ENCODE peak calls at places on chromosome 17, in four cellular contexts. G is thoracic aorta, X is fibroblast of pulmonary artery, K is osteoblast. T is an unnamed sample.

GRCh38 chr17:28317965-28318758 is 838 bp upstream of the TMEM97 start:
- DNase-seq in G (no peak), X (no peak), K (no peak), T (no peak)

GRCh38 chr17:69485901-69486643 is 71.6 kb downstream of the MAP2K6 start:
- DNase-seq in G (no peak), X (peak), K (no peak), T (no peak)

GRCh38 chr17:4545217-4545951 is 9.8 kb downstream of the MYBBP1A start:
- DNase-seq in G (no peak), X (no peak), K (no peak), T (no peak)

GRCh38 chr17:14803781-14804180 is 461.3 kb downstream of the PMP22 start:
- DNase-seq in G (no peak), X (peak), K (no peak), T (no peak)

GRCh38 chr17:64707077-64707591 is 45.0 kb upstream of the SMURF2 start:
- DNase-seq in G (peak), X (peak), K (peak), T (peak)

GRCh38 chr17:81519284-81520020 is 6.9 kb upstream of the ACTG1 start:
- DNase-seq in G (no peak), X (no peak), K (no peak), T (no peak)

GRCh38 chr17:37831492-37831891 is 86.6 kb upstream of the HNF1B start:
- DNase-seq in G (no peak), X (no peak), K (no peak), T (no peak)

GRCh38 chr17:83189673-83190385 is 110.4 kb downstream of the METRNL start:
- DNase-seq in G (no peak), X (peak), K (peak), T (no peak)

GRCh38 chr17:9116861-9117568 is 95.7 kb downstream of the NTN1 start:
- DNase-seq in G (no peak), X (no peak), K (peak), T (no peak)

GRCh38 chr17:37849617-37849972 is 74.6 kb upstream of the TBC1D3K start:
- DNase-seq in G (no peak), X (no peak), K (no peak), T (no peak)

GRCh38 chr17:62718420-62718819 is 89.7 kb downstream of the MARCHF10 start:
- DNase-seq in G (no peak), X (peak), K (no peak), T (no peak)

GRCh38 chr17:41004397-41004796 is 4.5 kb downstream of the KRTAP3-1 start:
- DNase-seq in G (no peak), X (no peak), K (no peak), T (no peak)

GRCh38 chr17:81090361-81091133 is 55.6 kb downstream of the BAIAP2 start:
- DNase-seq in G (no peak), X (peak), K (no peak), T (no peak)

GRCh38 chr17:13931111-13931526 is 138.2 kb upstream of the COX10 start:
- DNase-seq in G (no peak), X (peak), K (no peak), T (no peak)

GRCh38 chr17:7631398-7632380 is 1.8 kb downstream of the SHBG start:
- DNase-seq in G (no peak), X (no peak), K (no peak), T (no peak)

GRCh38 chr17:7629939-7630571 is at the start of gene SHBG:
- DNase-seq in G (no peak), X (no peak), K (no peak), T (no peak)

GRCh38 chr17:7633093-7633492 is 3.2 kb downstream of the SHBG start:
- DNase-seq in G (no peak), X (no peak), K (no peak), T (no peak)

GRCh38 chr17:7634384-7634783 is 4.4 kb downstream of the SHBG start:
- DNase-seq in G (no peak), X (peak), K (peak), T (no peak)

GRCh38 chr17:7632492-7632894 is 2.6 kb downstream of the SHBG start:
- DNase-seq in G (no peak), X (peak), K (peak), T (no peak)
- TF ChIP-seq CTCF in G (no peak), X (peak), K (peak), T (peak)

GRCh38 chr17:55416470-55417052 is 5.1 kb downstream of the MMD start:
- DNase-seq in G (no peak), X (peak), K (no peak), T (no peak)

GRCh38 chr17:55417411-55418268 is 4.0 kb downstream of the MMD start:
- DNase-seq in G (no peak), X (no peak), K (no peak), T (no peak)

GRCh38 chr17:55414983-55415382 is 6.7 kb downstream of the MMD start:
- DNase-seq in G (no peak), X (no peak), K (no peak), T (no peak)

GRCh38 chr17:55413825-55414489 is 7.7 kb downstream of the MMD start:
- DNase-seq in G (no peak), X (no peak), K (no peak), T (no peak)

GRCh38 chr17:55416000-55416399 is 5.6 kb downstream of the MMD start:
- DNase-seq in G (no peak), X (no peak), K (peak), T (no peak)
- TF ChIP-seq CTCF in G (no peak), X (no peak), K (no peak), T (no peak)

DNA sequence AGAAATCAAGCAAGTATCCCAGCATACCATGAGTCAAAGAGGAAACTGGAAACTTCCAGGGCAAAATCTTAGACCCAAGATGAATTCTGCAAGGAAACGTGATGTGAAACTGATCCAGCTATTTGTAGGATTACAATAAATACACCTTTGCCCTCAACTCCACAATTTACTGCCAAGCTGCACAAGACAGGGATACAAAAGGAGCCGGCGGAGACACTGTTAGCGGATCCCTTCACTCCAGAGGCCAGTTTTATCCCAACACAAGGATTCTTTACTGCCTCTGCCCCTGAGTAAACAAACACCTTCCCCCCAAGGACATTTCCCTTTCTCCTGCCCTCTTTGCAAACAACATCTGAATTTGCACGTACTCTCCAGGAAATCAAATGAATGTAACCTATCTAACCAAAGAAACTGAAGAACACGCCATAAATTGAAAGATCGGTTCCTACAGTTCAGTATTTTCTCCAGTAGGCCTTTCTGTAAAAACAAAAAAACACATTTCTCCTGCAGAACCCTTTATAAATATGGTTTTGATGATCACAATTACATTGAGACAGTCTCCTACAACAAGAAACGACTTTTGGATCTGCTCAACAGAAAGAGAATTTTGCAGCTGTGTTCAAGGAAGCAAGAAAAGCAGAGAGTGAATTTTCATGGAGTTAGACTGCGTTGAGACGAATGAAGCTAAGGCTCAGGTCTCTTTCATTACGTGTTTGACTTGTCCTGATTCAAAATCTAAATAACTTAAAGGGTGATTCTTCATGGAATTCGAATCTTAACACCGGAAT is 1.4 kb upstream of the CBX2 start:
- DNase-seq in G (no peak), X (no peak), K (peak), T (no peak)
- TF ChIP-seq CTCF in G (no peak), X (no peak), K (no peak), T (no peak)

GRCh38 chr17:50636145-50636803 is 1.6 kb downstream of the ABCC3 start:
- DNase-seq in G (no peak), X (no peak), K (peak), T (no peak)
- TF ChIP-seq CTCF in G (no peak), X (no peak), K (no peak), T (no peak)

GRCh38 chr17:49252148-49252682 is 21.6 kb upstream of the PHOSPHO1 start:
- DNase-seq in G (no peak), X (peak), K (peak), T (no peak)
- TF ChIP-seq CTCF in G (no peak), X (no peak), K (no peak), T (no peak)

GRCh38 chr17:61097786-61098185 is 301.9 kb upstream of the TBX2 start:
- DNase-seq in G (no peak), X (no peak), K (no peak), T (no peak)
- TF ChIP-seq CTCF in G (no peak), X (no peak), K (no peak), T (no peak)

GRCh38 chr17:34318474-34318873 is 761 bp upstream of the CCL8 start:
- DNase-seq in G (no peak), X (no peak), K (no peak), T (no peak)
- TF ChIP-seq CTCF in G (no peak), X (no peak), K (peak), T (peak)

DNA sequence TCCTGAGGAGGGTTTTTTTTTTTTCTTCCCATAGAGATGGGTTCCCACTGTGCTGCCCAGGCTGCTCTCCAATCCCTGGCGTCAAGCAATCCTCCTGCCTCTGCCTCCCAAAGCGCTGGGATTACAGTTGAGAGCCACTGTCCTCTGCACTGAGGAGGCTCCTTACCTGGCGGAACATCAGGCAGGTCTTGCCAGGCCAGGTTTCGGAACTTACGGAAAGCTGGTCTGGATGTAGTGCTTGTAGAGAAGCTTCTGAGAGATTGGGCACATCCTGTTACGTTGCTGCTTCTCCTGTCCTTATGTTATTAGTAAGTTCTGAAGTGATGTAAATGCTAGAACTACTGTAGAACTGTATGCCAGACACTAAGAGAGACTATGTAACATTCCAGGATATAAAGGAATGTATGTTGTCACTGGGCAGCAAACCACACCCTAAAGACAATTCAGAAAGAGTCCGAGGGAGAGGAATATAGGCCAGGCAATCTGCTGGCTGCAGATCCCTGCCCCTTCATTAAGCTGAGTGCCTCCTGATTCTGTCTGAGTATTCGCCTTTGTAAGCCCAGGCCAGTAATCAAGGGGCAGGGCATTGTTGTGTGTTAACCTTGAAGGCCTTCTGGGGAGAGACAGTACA is 21.1 kb downstream of the ETV4 start:
- DNase-seq in G (no peak), X (peak), K (no peak), T (no peak)
- TF ChIP-seq CTCF in G (no peak), X (no peak), K (no peak), T (no peak)

T was measured in Panc1.